ENCODE peak calls at places on chromosomes 13 and 19, in nine cellular contexts. J, H, K, E, O, U, Y, I and G are unnamed samples.

GRCh38 chr19:15195987-15196682 is 4.7 kb downstream of the NOTCH3 start:
- DNase-seq in J (no peak), H (peak; percentile 33), K (no peak), E (no peak), O (no peak), U (no peak), Y (no peak), I (peak; percentile 83), G (no peak)

GRCh38 chr19:41409288-41409687 is 11.7 kb downstream of the BCKDHA start:
- DNase-seq in J (no peak), H (peak; percentile 59), K (no peak), E (no peak), O (peak; percentile 34), U (no peak), Y (no peak), I (no peak), G (no peak)

GRCh38 chr19:18633321-18633720 is 3.5 kb upstream of the KLHL26 start:
- DNase-seq in J (no peak), H (no peak), K (no peak), E (no peak), O (no peak), U (no peak), Y (no peak), I (no peak), G (no peak)

GRCh38 chr19:38899447-38900219 is at the start of the genes NFKBIB and SIRT2:
- DNase-seq in J (peak; percentile 100), H (peak; percentile 99), K (peak; percentile 100), E (peak; percentile 100), O (peak; percentile 100), U (peak; percentile 99), Y (peak; percentile 100), I (peak; percentile 100), G (peak; percentile 100)

GRCh38 chr19:53365899-53366493 is 491 bp downstream of the ZNF525 start:
- DNase-seq in J (no peak), H (no peak), K (peak; percentile 31), E (no peak), O (no peak), U (no peak), Y (no peak), I (no peak), G (no peak)

GRCh38 chr19:12194827-12195500 is 32.1 kb downstream of the ZNF136 start:
- DNase-seq in J (peak; percentile 53), H (peak; percentile 66), K (peak; percentile 47), E (peak; percentile 44), O (no peak), U (peak; percentile 66), Y (peak; percentile 38), I (peak; percentile 82), G (no peak)

GRCh38 chr19:45890877-45891276 is 4.9 kb upstream of the IRF2BP1 start:
- DNase-seq in J (no peak), H (no peak), K (no peak), E (no peak), O (no peak), U (no peak), Y (no peak), I (no peak), G (no peak)

GRCh38 chr13:65595881-65596280 is 1634.3 kb downstream of the PCDH9 start:
- DNase-seq in J (no peak), H (peak; percentile 71), K (no peak), E (no peak), O (peak; percentile 32), U (no peak), Y (no peak), I (no peak), G (no peak)

GRCh38 chr19:979318-979741 is 4.8 kb upstream of the WDR18 start:
- DNase-seq in J (no peak), H (no peak), K (no peak), E (no peak), O (peak; percentile 26), U (no peak), Y (no peak), I (no peak), G (no peak)

GRCh38 chr13:42049454-42049780 is 969 bp downstream of the DGKH start:
- DNase-seq in J (no peak), H (no peak), K (no peak), E (no peak), O (no peak), U (no peak), Y (no peak), I (no peak), G (no peak)

GRCh38 chr13:92768592-92768991 is 458.0 kb upstream of the GPC6 start:
- DNase-seq in J (no peak), H (no peak), K (no peak), E (no peak), O (no peak), U (no peak), Y (no peak), I (no peak), G (no peak)

DNA sequence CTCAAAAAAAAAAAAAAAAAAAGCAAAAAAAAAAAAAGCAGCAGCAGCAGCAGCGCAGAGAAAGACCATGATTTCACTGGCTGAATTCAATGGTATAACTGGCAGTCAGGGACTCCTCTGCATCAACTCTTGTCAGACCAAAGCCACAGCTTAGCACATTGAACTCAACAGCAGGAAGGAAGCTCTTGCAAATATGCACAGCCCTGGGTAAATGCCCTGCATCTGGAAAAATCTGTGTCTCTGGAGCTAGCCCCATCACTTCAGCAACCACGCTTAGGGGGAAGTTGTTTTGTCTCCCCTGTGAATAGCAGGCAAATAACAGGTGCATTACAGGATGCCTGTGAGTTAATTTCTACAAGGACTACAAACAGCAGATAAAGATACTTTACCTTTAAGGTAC is 17.7 kb upstream of the DHRS12 start:
- DNase-seq in J (no peak), H (no peak), K (no peak), E (no peak), O (no peak), U (peak; percentile 49), Y (no peak), I (peak; percentile 59), G (no peak)
- H3K4me1 ChIP-seq in J (no peaks in the 10 kb centered on the region), H (no peaks in the 10 kb centered on the region), K (peaks cover 76% of the 10 kb centered on the region), E (peaks cover 5% of the 10 kb centered on the region), O (peaks cover 2% of the 10 kb centered on the region), U (peaks cover 86% of the 10 kb centered on the region), Y (peaks cover 27% of the 10 kb centered on the region), I (peaks cover 21% of the 10 kb centered on the region), G (peaks cover 3% of the 10 kb centered on the region)

GRCh38 chr19:31220540-31220939 is 128.7 kb downstream of the TSHZ3 start:
- DNase-seq in J (no peak), H (no peak), K (peak; percentile 11), E (peak; percentile 52), O (no peak), U (peak; percentile 19), Y (no peak), I (peak; percentile 47), G (no peak)
- H3K4me3 ChIP-seq in J (no peak overlapping the region), H (no peak overlapping the region), K (no peak overlapping the region), E (no peak overlapping the region), O (no peak overlapping the region), U (peak overlapping the region; percentile 4), Y (no peak overlapping the region), I (no peak overlapping the region), G (no peak overlapping the region)

DNA sequence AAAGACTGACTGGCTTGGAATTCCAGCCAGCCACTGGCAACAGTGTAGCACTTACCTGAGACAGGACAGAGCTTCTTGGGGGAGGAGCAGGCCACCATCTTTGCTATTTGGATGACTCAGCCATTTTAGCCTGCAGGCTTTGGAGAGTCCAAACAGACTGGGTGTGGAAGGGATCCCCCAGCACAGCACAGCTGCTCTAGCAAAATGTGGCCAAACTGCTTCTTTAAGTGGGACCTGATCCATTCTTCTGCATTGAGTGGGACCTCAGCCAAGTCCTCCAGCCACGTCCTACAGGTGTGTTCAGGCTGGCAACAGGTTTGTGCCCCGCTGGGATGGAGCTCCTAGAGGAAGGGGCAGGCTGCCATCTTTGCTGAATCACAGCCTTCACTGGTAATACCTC is 80.0 kb downstream of the NDFIP2 start:
- DNase-seq in J (no peak), H (no peak), K (no peak), E (no peak), O (no peak), U (no peak), Y (no peak), I (no peak), G (no peak)
- H3K9me3 ChIP-seq in J (peaks cover 32% of the 10 kb centered on the region), H (no peaks in the 10 kb centered on the region), K (peaks cover 3% of the 10 kb centered on the region), E (no peaks in the 10 kb centered on the region), O (peaks cover 66% of the 10 kb centered on the region), U (peaks cover 5% of the 10 kb centered on the region), Y (peaks cover 7% of the 10 kb centered on the region), I (no peaks in the 10 kb centered on the region), G (no peaks in the 10 kb centered on the region)

DNA sequence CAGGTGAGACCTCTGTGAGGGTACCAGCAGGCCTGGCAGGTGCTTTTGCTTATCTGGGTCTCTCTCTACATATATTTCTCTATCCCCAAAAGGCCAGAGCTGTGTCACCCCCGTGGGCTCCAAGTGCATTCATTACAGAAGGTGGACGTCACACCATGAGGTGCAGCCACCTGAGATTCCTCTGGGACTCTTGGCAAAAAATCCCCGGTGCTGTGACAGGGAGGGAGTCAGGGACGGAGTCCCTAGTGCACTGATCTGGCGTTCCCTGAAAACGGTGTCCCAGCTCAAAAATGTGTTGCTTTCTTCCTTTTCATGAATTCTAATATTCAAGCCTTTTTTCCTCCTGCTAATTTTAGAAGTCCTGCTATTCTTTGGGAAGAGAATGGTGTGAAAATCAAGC is 13.5 kb downstream of the TSHZ3 start:
- DNase-seq in J (no peak), H (no peak), K (no peak), E (no peak), O (no peak), U (no peak), Y (no peak), I (no peak), G (no peak)
- H3K4me1 ChIP-seq in J (no peaks in the 10 kb centered on the region), H (peaks cover 26% of the 10 kb centered on the region), K (peaks cover 17% of the 10 kb centered on the region), E (peaks cover 27% of the 10 kb centered on the region), O (peaks cover 44% of the 10 kb centered on the region), U (peaks cover 17% of the 10 kb centered on the region), Y (peaks cover 27% of the 10 kb centered on the region), I (peaks cover 2% of the 10 kb centered on the region), G (peaks cover 16% of the 10 kb centered on the region)